ENCODE peak calls at places on chromosome 16, in six cellular contexts. C is AG09309, M is dorsolateral prefrontal cortex, B is lower leg skin, G is endodermal cell, Y is endothelial cell. E is an unnamed sample.

GRCh38 chr16:29757950-29758466 is 12.2 kb upstream of the C16orf54 start:
- DNase-seq in C (peak), M (no peak), B (no peak), G (no peak), Y (no peak), E (no peak)

GRCh38 chr16:52569701-52570100 is 22.8 kb upstream of the TOX3 start:
- DNase-seq in C (no peak), M (no peak), B (no peak), G (no peak), Y (no peak), E (no peak)

GRCh38 chr16:57500578-57501111 is 14.4 kb upstream of the DOK4 start:
- DNase-seq in C (no peak), M (no peak), B (no peak), G (no peak), Y (no peak), E (no peak)

GRCh38 chr16:75402821-75403475 is 30.4 kb downstream of the CFDP1 start:
- DNase-seq in C (no peak), M (no peak), B (no peak), G (no peak), Y (no peak), E (no peak)

GRCh38 chr16:54843424-54843750 is 87.3 kb upstream of the IRX5 start:
- DNase-seq in C (no peak), M (no peak), B (no peak), G (no peak), Y (no peak), E (no peak)

GRCh38 chr16:54462151-54462651 is 175.6 kb upstream of the IRX3 start:
- DNase-seq in C (peak), M (no peak), B (no peak), G (no peak), Y (no peak), E (no peak)

GRCh38 chr16:24996301-24996700 is 18.9 kb downstream of the ARHGAP17 start:
- DNase-seq in C (no peak), M (no peak), B (no peak), G (no peak), Y (no peak), E (no peak)

GRCh38 chr16:29663829-29664132 is 734 bp downstream of the SPN start:
- DNase-seq in C (no peak), M (no peak), B (no peak), G (no peak), Y (no peak), E (no peak)

GRCh38 chr16:54879681-54880080 is 51.0 kb upstream of the IRX5 start:
- DNase-seq in C (no peak), M (no peak), B (no peak), G (no peak), Y (no peak), E (no peak)

GRCh38 chr16:8936421-8936820 is 27.3 kb downstream of the USP7 start:
- DNase-seq in C (no peak), M (peak), B (no peak), G (peak), Y (peak), E (no peak)

GRCh38 chr16:73015612-73016487 is 32.1 kb downstream of the ZFHX3 start:
- DNase-seq in C (no peak), M (no peak), B (peak), G (peak), Y (no peak), E (no peak)

GRCh38 chr16:8572919-8573724 is 17.2 kb downstream of the TMEM114 start:
- DNase-seq in C (no peak), M (no peak), B (no peak), G (peak), Y (peak), E (no peak)

GRCh38 chr16:31472559-31473203 is 729 bp downstream of the TGFB1I1 start:
- DNase-seq in C (peak), M (peak), B (peak), G (peak), Y (peak), E (peak)

GRCh38 chr16:12675852-12676251 is 127.8 kb downstream of the CPPED1 start:
- DNase-seq in C (peak), M (no peak), B (no peak), G (no peak), Y (no peak), E (no peak)

GRCh38 chr16:52123842-52124241 is 423.1 kb downstream of the TOX3 start:
- DNase-seq in C (no peak), M (no peak), B (no peak), G (no peak), Y (no peak), E (no peak)

GRCh38 chr16:89805136-89805905 is 11.1 kb downstream of the FANCA start:
- DNase-seq in C (peak), M (peak), B (no peak), G (no peak), Y (no peak), E (no peak)

GRCh38 chr16:50326835-50327465 is 41.8 kb downstream of the BRD7 start:
- DNase-seq in C (no peak), M (no peak), B (peak), G (peak), Y (no peak), E (no peak)

GRCh38 chr16:64711596-64711995 is 410.3 kb downstream of the CDH11 start:
- DNase-seq in C (no peak), M (no peak), B (no peak), G (no peak), Y (no peak), E (no peak)

GRCh38 chr16:20773679-20774078 is 9.9 kb downstream of the ACSM3 start:
- DNase-seq in C (no peak), M (no peak), B (no peak), G (no peak), Y (no peak), E (no peak)

GRCh38 chr16:65725156-65725845 is 603.4 kb upstream of the CDH11 start:
- DNase-seq in C (peak), M (no peak), B (no peak), G (no peak), Y (no peak), E (no peak)

GRCh38 chr16:3259097-3259496 is 2.7 kb upstream of the MEFV start:
- DNase-seq in C (peak), M (no peak), B (peak), G (no peak), Y (no peak), E (no peak)

GRCh38 chr16:11682655-11683096 is 14.4 kb downstream of the SNN start:
- DNase-seq in C (peak), M (no peak), B (no peak), G (no peak), Y (no peak), E (no peak)

GRCh38 chr16:12433691-12434390 is 369.8 kb downstream of the CPPED1 start:
- DNase-seq in C (no peak), M (no peak), B (no peak), G (no peak), Y (no peak), E (no peak)

DNA sequence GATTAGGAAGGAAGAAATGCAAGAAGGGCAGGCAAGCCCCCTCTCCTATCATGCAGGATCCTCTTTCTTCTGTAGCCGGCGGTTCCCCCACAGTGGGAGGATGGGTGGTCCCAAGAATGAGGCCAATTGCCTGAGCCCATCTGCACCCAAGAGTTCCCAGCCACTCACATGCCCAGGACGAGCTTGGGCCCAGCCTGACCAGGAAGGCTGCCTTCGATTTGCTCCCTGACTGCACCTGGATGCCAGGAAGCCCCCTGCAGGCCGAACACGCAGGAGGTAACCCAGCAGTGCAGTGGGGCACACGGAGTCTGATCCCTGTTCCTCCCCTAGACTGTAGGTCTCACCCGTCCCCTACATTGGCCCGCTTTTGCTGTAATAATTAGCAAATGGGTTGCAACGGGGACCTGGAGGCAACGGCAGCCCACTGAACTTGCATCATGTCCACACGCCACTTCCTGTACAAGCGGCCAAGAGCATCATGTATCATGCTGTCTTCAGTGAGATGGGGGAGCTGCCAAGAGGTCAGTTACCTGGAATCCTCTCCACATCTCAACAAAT is 67.5 kb downstream of the AMFR start:
- DNase-seq in C (no peak), M (peak), B (no peak), G (peak), Y (no peak), E (no peak)
- TF ChIP-seq CTCF in C (no peak), M (no peak), B (no peak), G (peak), Y (no peak), E (no peak)

DNA sequence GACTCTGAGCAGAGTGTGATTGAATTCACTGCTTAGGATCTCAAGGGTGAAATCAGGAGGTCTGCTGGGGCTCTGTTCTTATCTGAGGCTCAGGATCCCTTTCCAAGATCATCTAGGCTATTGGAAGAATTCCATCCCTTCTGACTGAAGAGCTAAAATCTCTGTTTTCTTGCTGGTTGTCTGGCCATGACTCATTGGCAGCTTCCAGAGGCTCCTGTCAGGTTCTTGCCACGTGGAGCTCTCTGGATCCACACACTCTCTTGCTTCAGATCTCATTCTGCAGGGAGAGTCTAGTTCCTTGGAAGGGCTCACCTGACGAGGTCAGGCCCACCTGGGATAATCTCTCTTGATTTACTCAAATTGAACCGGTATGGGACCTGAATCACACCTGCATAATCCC is 930.7 kb downstream of the CDH8 start:
- DNase-seq in C (no peak), M (no peak), B (no peak), G (no peak), Y (no peak), E (no peak)
- TF ChIP-seq CTCF in C (no peak), M (no peak), B (no peak), G (no peak), Y (no peak), E (no peak)

GRCh38 chr16:83418565-83418964 is 389.2 kb upstream of the HSBP1 start:
- DNase-seq in C (no peak), M (no peak), B (no peak), G (no peak), Y (no peak), E (no peak)
- TF ChIP-seq CTCF in C (no peak), M (no peak), B (no peak), G (peak), Y (peak), E (no peak)

GRCh38 chr16:6690741-6691140 is 641.9 kb upstream of the RBFOX1 start:
- DNase-seq in C (no peak), M (peak), B (no peak), G (no peak), Y (no peak), E (no peak)
- TF ChIP-seq CTCF in C (no peak), M (no peak), B (no peak), G (no peak), Y (no peak), E (no peak)

GRCh38 chr16:527015-527903 is at the start of gene CAPN15:
- DNase-seq in C (peak), M (peak), B (peak), G (peak), Y (peak), E (peak)

GRCh38 chr16:524274-525011 is 3.1 kb upstream of the CAPN15 start:
- DNase-seq in C (no peak), M (no peak), B (no peak), G (no peak), Y (no peak), E (no peak)

GRCh38 chr16:525123-525519 is 2.4 kb upstream of the CAPN15 start:
- DNase-seq in C (no peak), M (no peak), B (no peak), G (no peak), Y (no peak), E (no peak)

GRCh38 chr16:526181-527014 is 1.1 kb upstream of the CAPN15 start:
- DNase-seq in C (no peak), M (no peak), B (no peak), G (peak), Y (no peak), E (no peak)

GRCh38 chr16:525520-526180 is 1.9 kb upstream of the CAPN15 start:
- DNase-seq in C (peak), M (no peak), B (peak), G (no peak), Y (no peak), E (no peak)
- TF ChIP-seq CTCF in C (no peak), M (no peak), B (no peak), G (no peak), Y (no peak), E (no peak)

GRCh38 chr16:85988723-85989313 is 89.9 kb downstream of the IRF8 start:
- DNase-seq in C (no peak), M (no peak), B (no peak), G (peak), Y (no peak), E (no peak)

GRCh38 chr16:85988306-85988705 is 89.3 kb downstream of the IRF8 start:
- DNase-seq in C (no peak), M (no peak), B (no peak), G (peak), Y (no peak), E (no peak)

GRCh38 chr16:85984947-85985451 is 86.0 kb downstream of the IRF8 start:
- DNase-seq in C (no peak), M (no peak), B (no peak), G (peak), Y (no peak), E (no peak)

GRCh38 chr16:85987750-85988078 is 88.8 kb downstream of the IRF8 start:
- DNase-seq in C (no peak), M (no peak), B (no peak), G (no peak), Y (no peak), E (no peak)

DNA sequence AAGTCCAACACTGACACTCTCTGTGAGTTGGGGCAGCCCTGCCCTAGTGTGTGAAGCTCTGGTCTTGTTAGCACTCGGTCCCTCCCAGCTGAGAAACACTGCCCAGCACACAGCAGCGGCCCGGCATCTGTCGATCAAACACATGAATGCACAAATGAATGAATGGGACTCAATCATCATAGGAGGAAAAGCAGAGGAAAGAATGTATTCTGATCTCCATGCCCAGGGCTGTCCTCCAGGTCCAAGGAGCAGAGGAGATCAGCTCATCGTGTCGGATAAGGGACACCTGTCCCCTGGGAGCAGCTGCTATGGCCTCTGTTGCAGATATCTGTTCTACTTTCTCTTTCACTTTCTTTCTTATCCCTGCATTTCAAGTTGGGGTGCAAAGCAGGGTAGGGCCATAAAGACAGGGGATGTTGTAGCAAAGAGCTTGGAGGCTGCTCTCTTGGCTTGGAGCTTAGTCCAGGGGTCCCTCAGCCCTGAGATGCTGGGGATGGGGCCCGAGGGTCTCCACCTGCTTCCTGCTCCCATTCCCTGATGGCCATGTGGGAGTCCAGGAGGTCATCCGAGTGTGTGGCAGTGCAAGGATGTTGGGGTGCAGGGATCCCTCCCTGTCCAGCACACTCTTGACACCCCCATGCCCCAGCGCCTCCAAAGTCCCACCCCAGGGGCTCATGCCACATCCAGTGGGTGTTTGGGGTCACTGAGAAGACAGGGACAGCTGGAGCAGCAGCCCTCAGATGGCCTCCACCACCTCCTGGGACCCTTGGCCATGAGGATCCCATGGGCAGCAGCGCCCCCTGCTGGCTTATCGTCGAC is 88.2 kb downstream of the IRF8 start:
- DNase-seq in C (no peak), M (no peak), B (no peak), G (peak), Y (peak), E (no peak)
- TF ChIP-seq CTCF in C (peak), M (peak), B (no peak), G (peak), Y (peak), E (peak)

DNA sequence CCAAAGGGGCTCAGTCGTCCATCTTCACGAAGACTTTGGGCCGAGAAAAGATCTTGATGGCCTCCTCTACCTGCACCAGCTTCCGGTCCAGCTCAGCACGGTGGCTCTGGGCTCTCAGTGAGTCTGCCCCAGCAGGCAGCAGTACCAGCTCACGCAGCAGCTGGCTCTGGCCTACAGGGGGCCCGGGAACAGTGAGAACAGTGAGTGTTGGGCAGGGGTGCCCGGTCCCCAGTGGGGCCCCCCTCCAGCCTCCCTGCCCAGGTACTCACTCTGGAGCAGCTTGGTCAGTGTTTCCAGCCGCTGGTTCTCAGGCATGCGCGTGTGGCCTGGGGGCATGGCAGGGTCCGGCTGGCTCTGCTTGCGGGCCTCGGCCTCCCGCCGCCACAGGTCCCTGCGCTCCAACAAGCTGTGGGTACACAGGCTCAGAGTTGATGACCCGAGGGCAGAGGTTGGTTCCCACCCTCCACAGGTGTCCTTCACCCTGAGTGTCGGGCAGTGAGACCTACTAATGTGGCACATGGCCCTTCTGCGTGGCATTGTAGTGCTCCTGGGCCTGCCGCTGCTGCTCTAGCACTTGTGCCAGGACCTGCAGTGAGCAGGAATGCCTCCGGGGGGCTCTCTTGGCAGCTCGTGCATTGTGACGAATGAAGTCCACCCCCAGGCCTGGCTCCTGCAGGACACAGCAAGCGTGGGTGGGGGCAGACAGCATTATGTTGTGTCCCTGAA is 2.6 kb downstream of the PARD6A start:
- DNase-seq in C (no peak), M (no peak), B (no peak), G (peak), Y (peak), E (no peak)
- TF ChIP-seq CTCF in C (peak), M (no peak), B (no peak), G (peak), Y (peak), E (no peak)

DNA sequence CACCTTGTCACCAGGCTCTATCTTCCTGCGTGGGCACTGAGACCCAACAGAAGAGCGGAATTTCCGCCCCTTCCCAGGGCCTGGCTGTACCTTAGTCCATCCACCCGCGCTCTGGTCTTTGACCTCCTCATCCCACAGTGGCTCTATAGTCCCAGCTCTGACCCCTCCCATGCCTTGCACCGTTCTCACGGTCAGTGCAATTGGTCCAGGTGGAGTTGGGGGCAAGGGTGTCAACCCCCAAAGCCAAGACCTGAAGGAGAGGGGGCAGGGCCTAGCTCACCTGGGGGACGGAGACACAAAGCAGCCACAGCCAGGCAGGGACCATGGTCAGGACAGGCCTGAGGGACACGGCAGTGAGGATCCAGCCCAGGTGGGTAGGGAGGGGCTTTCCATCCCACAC is 944 bp downstream of the CDH16 start:
- DNase-seq in C (no peak), M (no peak), B (no peak), G (no peak), Y (no peak), E (no peak)
- TF ChIP-seq CTCF in C (no peak), M (no peak), B (no peak), G (no peak), Y (no peak), E (no peak)

GRCh38 chr16:85668676-85669424 is 19.9 kb downstream of the GINS2 start:
- DNase-seq in C (no peak), M (no peak), B (no peak), G (no peak), Y (no peak), E (no peak)
- TF ChIP-seq CTCF in C (no peak), M (no peak), B (no peak), G (no peak), Y (no peak), E (no peak)

DNA sequence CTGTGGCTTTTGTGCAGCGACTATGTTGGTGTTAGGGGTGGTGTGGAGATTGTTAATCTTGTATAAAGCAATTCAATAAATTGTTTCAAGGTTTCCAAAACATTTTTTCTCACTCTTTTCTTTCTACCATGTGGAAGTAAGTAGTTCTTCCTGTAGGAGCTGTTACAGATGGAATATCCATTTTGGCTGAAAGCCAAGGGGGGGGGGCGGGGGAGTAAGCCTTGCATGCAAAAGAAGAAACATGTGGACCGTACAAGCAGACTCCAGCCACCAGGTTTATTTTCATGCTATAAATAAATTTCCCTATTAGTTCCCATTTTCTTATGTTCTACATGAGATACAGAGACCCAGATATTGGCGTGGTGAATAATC is 35.0 kb downstream of the UBN1 start:
- DNase-seq in C (no peak), M (no peak), B (no peak), G (no peak), Y (no peak), E (no peak)
- TF ChIP-seq CTCF in C (no peak), M (no peak), B (no peak), G (no peak), Y (no peak), E (no peak)

E was measured in thoracic aorta.